ENCODE peak calls at places on chromosome 10, in four cellular contexts. Y is H1, D is K562, J is GM12878. M is an unnamed sample. For H3K9me3, the result is how much of the 10 kb centered on the place peaks cover.

GRCh38 chr10:14782691-14783363 is 8.1 kb upstream of the FAM107B start:
- DNase-seq in J (no peak), Y (no peak), D (no peak), M (peak)

GRCh38 chr10:110034596-110034995 is 26.8 kb downstream of the ADD3 start:
- DNase-seq in J (no peak), D (no peak), Y (no peak), M (no peak)

GRCh38 chr10:66654861-66655260 is 271.0 kb upstream of the LRRTM3 start:
- DNase-seq in D (no peak), J (no peak), Y (no peak), M (no peak)

GRCh38 chr10:123743441-123744225 is 77.5 kb downstream of the GPR26 start:
- DNase-seq in J (no peak), D (no peak), Y (no peak), M (no peak)

GRCh38 chr10:133520193-133520738 is 6.9 kb upstream of the CYP2E1 start:
- DNase-seq in Y (peak), D (peak), J (peak), M (peak)

GRCh38 chr10:116752563-116752962 is 10.2 kb upstream of the HSPA12A start:
- DNase-seq in J (no peak), Y (no peak), D (no peak), M (no peak)

GRCh38 chr10:124417846-124418725 is 637 bp downstream of the OAT start:
- DNase-seq in Y (peak), J (no peak), D (peak), M (no peak)

GRCh38 chr10:964321-964987 is 23.8 kb upstream of the GTPBP4 start:
- DNase-seq in Y (no peak), D (no peak), J (no peak), M (no peak)

GRCh38 chr10:25682203-25682950 is 251.7 kb upstream of the MYO3A start:
- DNase-seq in D (peak), Y (no peak), J (no peak), M (no peak)

GRCh38 chr10:118924493-118924892 is 105.0 kb upstream of the NANOS1 start:
- DNase-seq in J (no peak), D (no peak), Y (peak), M (no peak)

GRCh38 chr10:77386833-77387232 is 250.8 kb downstream of the KCNMA1 start:
- DNase-seq in D (no peak), J (no peak), Y (no peak), M (no peak)

GRCh38 chr10:93485690-93486089 is 3.6 kb upstream of the MYOF start:
- DNase-seq in D (no peak), J (no peak), Y (no peak), M (no peak)

GRCh38 chr10:130377986-130378545 is 241.9 kb downstream of the GLRX3 start:
- DNase-seq in J (no peak), Y (no peak), D (no peak), M (no peak)

GRCh38 chr10:37758074-37758473 is 99.3 kb downstream of the ZNF248 start:
- DNase-seq in Y (no peak), J (no peak), D (no peak), M (no peak)

GRCh38 chr10:46255696-46256355 is 31.0 kb upstream of the ANTXRL start:
- DNase-seq in D (peak), J (no peak), Y (peak), M (peak)

GRCh38 chr10:46992794-46993552 is 81.7 kb downstream of the PTPN20 start:
- DNase-seq in Y (peak), J (no peak), D (peak), M (peak)

GRCh38 chr10:11261687-11262086 is 244.0 kb downstream of the CELF2 start:
- DNase-seq in D (no peak), Y (no peak), J (no peak), M (no peak)

GRCh38 chr10:109889867-109890266 is 33.4 kb downstream of the XPNPEP1 start:
- DNase-seq in D (no peak), Y (no peak), J (no peak), M (no peak)

GRCh38 chr10:22624289-22624738 is 90.1 kb downstream of the PIP4K2A start:
- DNase-seq in Y (no peak), J (no peak), D (no peak), M (no peak)

GRCh38 chr10:87861953-87862643 is 1.2 kb downstream of the KLLN start:
- DNase-seq in Y (peak), J (peak), D (peak), M (peak)

GRCh38 chr10:84837877-84838276 is 509.5 kb downstream of the CCSER2 start:
- DNase-seq in Y (no peak), D (no peak), J (no peak), M (no peak)

GRCh38 chr10:5023126-5023701 is 19.6 kb upstream of the AKR1C2 start:
- DNase-seq in D (no peak), J (no peak), Y (no peak), M (no peak)

GRCh38 chr10:95487994-95488393 is 73.2 kb downstream of the SORBS1 start:
- DNase-seq in Y (no peak), J (no peak), D (no peak), M (no peak)

GRCh38 chr10:1488970-1489548 is 248.3 kb downstream of the ADARB2 start:
- DNase-seq in J (peak), Y (no peak), D (no peak), M (no peak)

GRCh38 chr10:72690071-72690755 is 1.7 kb upstream of the MCU start:
- DNase-seq in Y (no peak), D (peak), J (no peak), M (no peak)

GRCh38 chr10:51422311-51423120 is 276.9 kb downstream of the CSTF2T start:
- DNase-seq in D (peak), Y (peak), J (peak), M (peak)

GRCh38 chr10:70227548-70228320 is 5.5 kb downstream of the PPA1 start:
- DNase-seq in D (no peak), J (no peak), Y (no peak), M (no peak)

GRCh38 chr10:98649170-98649569 is 202.4 kb upstream of the HPS1 start:
- DNase-seq in J (no peak), Y (no peak), D (no peak), M (no peak)

GRCh38 chr10:82865366-82865765 is 990.4 kb downstream of the NRG3 start:
- DNase-seq in J (no peak), D (no peak), Y (no peak), M (no peak)

GRCh38 chr10:122478971-122479370 is 17.6 kb downstream of the HTRA1 start:
- DNase-seq in Y (no peak), J (no peak), D (no peak), M (no peak)
- TF ChIP-seq SRF in Y (no peak), J (no peak), D (no peak), M (no peak)

DNA sequence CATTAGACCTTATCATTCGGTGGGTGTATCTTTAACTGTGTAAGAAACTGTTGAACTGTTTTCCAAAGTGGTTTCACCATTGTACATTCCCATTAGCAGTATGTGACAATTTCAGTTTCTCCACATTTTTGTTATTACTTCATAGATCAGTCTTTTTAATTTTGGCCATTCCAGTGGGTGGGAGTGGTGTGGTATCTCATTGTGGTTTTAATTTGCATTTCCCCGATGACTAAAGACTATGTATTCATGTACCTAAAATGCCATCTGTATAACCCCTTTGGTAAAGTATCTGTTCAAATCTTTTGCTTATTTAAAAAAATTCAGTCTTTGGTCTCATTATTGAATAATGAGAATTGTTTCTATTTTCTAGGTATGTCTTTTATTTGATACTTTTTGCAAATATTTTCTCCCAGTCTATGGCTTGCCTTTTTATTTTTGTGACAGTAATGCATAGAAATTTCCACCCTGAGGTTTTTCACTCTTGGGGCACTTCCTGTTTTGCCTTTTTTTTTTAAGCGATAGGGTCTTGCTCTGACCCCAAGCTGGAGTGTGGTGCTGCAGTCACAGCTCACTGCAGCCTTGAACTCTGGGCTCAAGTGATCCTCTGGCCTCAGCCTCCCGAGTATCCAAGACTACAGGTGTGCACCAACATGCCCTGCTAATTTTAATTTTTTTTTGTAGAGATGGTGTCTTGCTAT is 141.1 kb upstream of the ITGB1 start:
- DNase-seq in J (no peak), Y (no peak), D (no peak), M (no peak)
- H3K9me3 ChIP-seq in J (under half), Y (under half), D (under half), M (under half)

GRCh38 chr10:80196270-80196949 is 8.9 kb downstream of the ANXA11 start:
- DNase-seq in Y (no peak), D (no peak), J (peak), M (peak)
- TF ChIP-seq EGR1 in Y (no peak), D (no peak), J (no peak), M (no peak)

DNA sequence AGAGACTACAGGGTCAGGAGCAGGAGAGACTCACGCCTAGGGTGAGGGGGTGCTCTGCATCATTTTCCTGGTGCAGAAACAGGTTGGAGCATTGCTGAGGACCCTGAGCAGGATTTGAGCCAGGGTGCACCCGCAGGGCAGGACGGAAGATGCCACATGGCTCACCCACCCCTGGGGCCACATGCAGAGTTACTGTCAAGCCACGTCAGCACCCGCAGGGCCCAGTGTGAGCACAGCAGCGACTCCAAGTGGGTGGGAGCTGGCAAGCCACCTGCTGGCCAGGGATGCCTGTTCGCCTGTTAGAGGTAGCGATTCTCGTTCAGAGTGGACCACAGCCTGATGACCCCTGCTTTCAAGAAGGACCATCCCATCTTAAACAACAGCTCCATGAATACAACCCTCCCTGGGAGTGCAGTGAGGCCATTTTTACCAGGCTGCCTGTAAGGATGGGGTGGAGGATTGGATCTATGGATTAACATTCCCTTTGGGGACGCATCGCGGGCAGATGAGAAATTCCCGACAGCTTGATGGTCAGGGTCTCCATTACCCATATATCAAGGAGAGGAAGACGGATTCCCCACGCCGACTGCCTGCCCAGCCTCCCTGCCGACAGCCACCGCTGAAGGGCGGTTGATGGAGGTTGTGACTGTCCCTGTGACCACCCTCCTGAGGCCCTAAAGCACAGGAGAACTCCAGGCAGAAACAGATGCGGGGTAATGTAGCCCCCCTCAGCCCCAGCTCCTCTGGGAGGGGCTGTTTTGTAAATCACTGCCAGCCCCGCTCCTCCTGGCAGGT is 101.1 kb upstream of the RET start:
- DNase-seq in D (peak), J (no peak), Y (no peak), M (peak)
- TF ChIP-seq SRF in D (no peak), J (no peak), Y (no peak), M (no peak)

M was measured in HCT116.